ENCODE peak calls at places on chromosomes 3 and 15, in six cellular contexts. I is PC-3, K is MM.1S, A is GM23338, J is neural progenitor cell, M is fibroblast of lung. U is an unnamed sample.

GRCh38 chr15:46773016-46773415 is 944.3 kb upstream of the SEMA6D start:
- DNase-seq in A (no peak), K (no peak), J (no peak), M (no peak), I (no peak), U (no peak)

GRCh38 chr3:148173836-148174235 is 523.9 kb upstream of the AGTR1 start:
- DNase-seq in J (no peak), A (no peak), K (peak), M (no peak), I (no peak), U (no peak)

GRCh38 chr3:37967252-37967881 is 23.2 kb upstream of the VILL start:
- DNase-seq in A (peak), K (peak), I (peak), M (peak), J (peak), U (peak)

GRCh38 chr3:1183320-1184048 is 90.7 kb downstream of the CNTN6 start:
- DNase-seq in M (peak), K (no peak), J (no peak), I (no peak), A (no peak), U (peak)

GRCh38 chr15:72285927-72286516 is 13.7 kb upstream of the PARP6 start:
- DNase-seq in M (peak), J (peak), I (peak), A (peak), K (peak), U (no peak)

GRCh38 chr3:81823882-81824395 is 62.5 kb upstream of the GBE1 start:
- DNase-seq in A (peak), J (no peak), K (peak), M (peak), I (no peak), U (peak)

GRCh38 chr3:38587548-38588131 is 61.8 kb downstream of the SCN5A start:
- DNase-seq in J (no peak), M (no peak), K (no peak), A (no peak), I (no peak), U (no peak)

GRCh38 chr3:128011140-128011539 is 41.1 kb upstream of the SEC61A1 start:
- DNase-seq in J (peak), M (peak), A (peak), I (peak), K (no peak), U (peak)

GRCh38 chr15:49678655-49679054 is 57.8 kb downstream of the DTWD1 start:
- DNase-seq in K (no peak), A (no peak), M (no peak), I (no peak), J (no peak), U (no peak)

GRCh38 chr15:61404567-61404966 is 175.5 kb upstream of the RORA start:
- DNase-seq in J (no peak), A (no peak), K (peak), I (peak), M (no peak), U (no peak)

GRCh38 chr3:6915898-6916297 is 55.0 kb downstream of the GRM7 start:
- DNase-seq in K (no peak), A (no peak), J (no peak), M (no peak), I (no peak), U (no peak)

GRCh38 chr15:88769161-88769971 is 33.9 kb upstream of the ACAN start:
- DNase-seq in K (no peak), J (peak), A (peak), M (peak), I (no peak), U (peak)
- TF ChIP-seq EZH2 in K (no peak), J (peak), A (peak), M (no peak), I (no peak), U (no peak)

GRCh38 chr15:45498701-45499100 is 23.9 kb downstream of the SLC30A4 start:
- DNase-seq in A (no peak), J (no peak), K (no peak), I (no peak), M (peak), U (peak)
- H2AFZ ChIP-seq in A (no peak), J (no peak), K (no peak), I (no peak), M (no peak), U (no peak)

DNA sequence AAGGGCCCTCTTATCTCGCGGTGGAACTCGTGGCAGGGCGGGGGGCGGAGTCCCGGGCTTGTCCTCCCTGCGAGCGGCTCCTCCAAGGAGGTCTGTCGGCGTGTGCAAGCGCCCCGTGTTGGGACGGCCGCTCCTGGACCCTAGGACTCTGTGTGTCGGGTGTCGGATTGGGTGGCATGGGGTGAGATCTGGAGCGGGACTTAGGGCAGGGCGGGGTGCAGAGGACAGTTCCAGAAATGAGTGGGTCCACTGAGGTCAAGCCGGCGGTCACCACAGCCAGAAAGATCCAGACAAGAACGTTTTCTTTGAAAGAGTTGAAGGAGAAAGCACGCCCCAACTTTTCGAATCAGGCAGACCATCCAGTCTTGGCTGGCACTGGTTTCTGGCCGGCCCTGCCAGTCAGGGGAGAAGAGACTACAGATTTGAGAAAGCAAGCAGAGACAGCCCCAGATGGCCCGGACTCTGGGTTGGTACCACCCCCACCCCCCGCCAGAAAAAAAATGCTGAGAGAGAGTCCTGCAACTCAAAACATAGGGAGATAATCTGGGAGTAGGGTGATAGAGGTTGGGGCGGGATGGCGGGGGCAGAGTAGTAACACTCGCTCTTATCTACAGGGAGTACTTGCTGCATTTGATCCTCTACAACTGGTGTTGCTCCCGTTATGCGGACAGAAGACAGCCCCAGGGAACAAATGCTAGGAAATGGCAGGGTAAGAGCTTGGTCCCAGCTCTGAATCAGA is 829 bp upstream of the CISH start:
- DNase-seq in I (no peak), J (no peak), M (no peak), A (no peak), K (no peak), U (no peak)
- TF ChIP-seq EZH2 in I (no peak), J (peak), M (no peak), A (no peak), K (no peak), U (no peak)

DNA sequence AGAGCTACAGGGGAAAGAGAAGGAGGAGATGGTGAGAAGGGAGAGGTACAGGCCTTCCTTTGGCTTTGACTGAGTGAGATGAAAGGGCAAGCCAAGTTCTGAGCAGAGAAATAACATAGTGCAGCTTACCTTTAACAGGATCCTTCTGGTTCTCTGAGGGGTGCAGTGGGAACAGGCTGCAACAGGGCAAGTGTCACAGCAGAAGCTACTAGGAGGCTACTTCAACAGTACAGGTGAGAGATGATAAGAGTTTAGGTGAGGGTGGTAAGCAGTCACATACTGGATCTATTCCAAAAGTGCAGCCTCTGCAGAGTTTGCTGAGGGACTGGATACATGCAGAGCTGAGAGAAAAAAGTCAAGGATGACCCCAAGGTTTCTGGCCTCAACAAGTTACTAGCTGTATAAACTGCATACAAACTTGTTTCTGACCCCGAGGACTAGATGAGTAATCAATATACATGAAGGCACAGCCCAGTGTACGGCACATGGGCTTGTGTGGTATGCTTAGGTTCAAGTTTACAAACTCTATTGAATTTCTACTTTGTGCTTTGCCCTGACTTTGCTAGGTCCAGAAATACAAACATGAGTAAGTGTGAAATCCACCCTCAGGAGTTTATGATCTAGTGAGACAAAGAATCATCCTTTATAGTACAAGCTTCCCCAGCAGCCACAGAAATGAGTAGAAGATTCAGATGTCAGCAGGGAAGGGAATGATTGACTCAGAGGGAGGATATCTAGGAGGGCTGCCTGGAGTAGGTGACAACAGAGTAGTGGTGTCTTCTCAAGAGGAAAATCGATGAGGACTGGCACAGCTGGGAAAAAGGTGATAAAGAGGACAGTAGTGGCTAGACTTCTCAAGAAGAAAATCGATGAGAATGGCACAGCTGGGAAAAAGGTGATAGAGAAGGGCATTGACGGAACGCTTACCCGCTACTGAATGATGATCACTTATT is 78.2 kb upstream of the TJP1 start:
- DNase-seq in M (no peak), A (no peak), I (no peak), J (no peak), K (no peak), U (no peak)
- H2AFZ ChIP-seq in M (no peak), A (no peak), I (no peak), J (no peak), K (no peak), U (no peak)

GRCh38 chr3:61924065-61924740 is 362.8 kb downstream of the PTPRG start:
- DNase-seq in I (no peak), A (no peak), K (no peak), J (no peak), M (no peak), U (no peak)
- TF ChIP-seq EZH2 in I (no peak), A (no peak), K (no peak), J (no peak), M (no peak), U (no peak)

DNA sequence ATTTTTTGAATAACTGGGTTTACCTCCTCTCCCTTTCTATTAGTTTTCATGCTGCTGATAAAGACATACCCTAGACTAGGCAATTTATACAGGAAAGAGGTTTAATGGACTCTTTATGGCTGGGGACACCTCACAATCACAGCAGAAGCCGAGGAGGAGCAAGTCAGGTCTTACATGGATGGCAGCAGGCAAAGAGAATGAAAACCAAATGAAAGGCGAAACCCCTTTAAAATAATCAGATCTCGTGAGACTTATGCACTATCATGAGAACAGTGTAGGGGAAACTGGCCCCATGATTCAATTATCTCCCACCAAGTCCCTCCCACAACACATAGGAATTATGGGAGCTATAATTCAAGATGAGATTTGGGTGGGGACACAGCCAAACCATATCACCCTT is 2.0 kb upstream of the RSL24D1 start:
- DNase-seq in A (no peak), K (no peak), I (no peak), M (no peak), J (no peak), U (no peak)
- H2AFZ ChIP-seq in A (no peak), K (no peak), I (no peak), M (no peak), J (no peak), U (no peak)

GRCh38 chr15:86333819-86334218 is 254.1 kb downstream of the AGBL1 start:
- DNase-seq in A (no peak), I (no peak), M (peak), J (no peak), K (no peak), U (peak)
- TF ChIP-seq EZH2 in A (no peak), I (no peak), M (no peak), J (no peak), K (no peak), U (no peak)

DNA sequence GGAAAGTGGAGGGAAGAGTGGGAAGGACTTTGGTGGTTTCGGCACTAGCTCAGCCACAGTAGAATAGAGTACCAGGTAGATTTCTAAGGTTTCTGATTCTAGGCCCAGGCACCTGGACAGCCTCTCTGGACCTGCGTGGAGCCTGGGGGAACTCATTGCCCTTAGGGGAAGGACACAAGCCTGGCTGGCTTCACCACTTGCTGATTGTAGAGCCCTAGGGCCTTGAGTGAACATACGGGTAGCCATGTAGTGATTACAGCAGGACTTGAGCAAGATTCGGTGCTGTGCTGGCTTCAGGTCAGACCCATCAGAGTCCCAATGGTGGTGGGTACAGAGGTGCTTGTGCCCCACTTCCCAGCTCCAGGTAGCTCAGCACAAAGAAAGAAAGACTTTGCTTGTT is 47.0 kb downstream of the FAM81A start:
- DNase-seq in K (no peak), I (no peak), A (no peak), M (no peak), J (no peak), U (no peak)
- H2AFZ ChIP-seq in K (no peak), I (no peak), A (no peak), M (no peak), J (no peak), U (no peak)